ENCODE peak calls at places on chromosomes 2 and 18, in nine cellular contexts. One of them, this sample, is unnamed.

GRCh38 chr2:16308816-16309215 is 356.8 kb downstream of the CYRIA start:
- DNase-seq in endothelial cell of umbilical vein: no peak
- DNase-seq in A549: no peak
- DNase-seq in suprapubic skin: no peak
- DNase-seq in tibial nerve: no peak
- DNase-seq in esophagus squamous epithelium: no peak
- DNase-seq in GM12892: no peak
- DNase-seq in erythroblast: no peak
- DNase-seq in adrenal gland: no peak
- DNase-seq in this sample: no peak

GRCh38 chr2:393711-394696 is 106.1 kb upstream of the ALKAL2 start:
- DNase-seq in GM12892: no peak
- DNase-seq in adrenal gland: no peak
- DNase-seq in erythroblast: no peak
- DNase-seq in A549: peak
- DNase-seq in suprapubic skin: no peak
- DNase-seq in tibial nerve: no peak
- DNase-seq in esophagus squamous epithelium: no peak
- DNase-seq in endothelial cell of umbilical vein: no peak
- DNase-seq in this sample: peak

GRCh38 chr2:121473502-121473901 is 57.2 kb upstream of the RNU4ATAC start:
- DNase-seq in A549: no peak
- DNase-seq in GM12892: no peak
- DNase-seq in endothelial cell of umbilical vein: no peak
- DNase-seq in tibial nerve: no peak
- DNase-seq in suprapubic skin: no peak
- DNase-seq in erythroblast: no peak
- DNase-seq in adrenal gland: no peak
- DNase-seq in esophagus squamous epithelium: no peak
- DNase-seq in this sample: no peak

GRCh38 chr2:182240862-182241371 is 185.9 kb downstream of the PDE1A start:
- DNase-seq in adrenal gland: peak
- DNase-seq in esophagus squamous epithelium: no peak
- DNase-seq in tibial nerve: no peak
- DNase-seq in endothelial cell of umbilical vein: peak
- DNase-seq in suprapubic skin: no peak
- DNase-seq in A549: peak
- DNase-seq in GM12892: peak
- DNase-seq in erythroblast: peak
- DNase-seq in this sample: no peak

GRCh38 chr2:101627284-101628049 is 70.0 kb upstream of the MAP4K4 start:
- DNase-seq in erythroblast: no peak
- DNase-seq in tibial nerve: no peak
- DNase-seq in A549: no peak
- DNase-seq in GM12892: no peak
- DNase-seq in suprapubic skin: no peak
- DNase-seq in endothelial cell of umbilical vein: no peak
- DNase-seq in esophagus squamous epithelium: no peak
- DNase-seq in adrenal gland: no peak
- DNase-seq in this sample: no peak

GRCh38 chr18:42339324-42339723 is 384.3 kb downstream of the PIK3C3 start:
- DNase-seq in endothelial cell of umbilical vein: no peak
- DNase-seq in tibial nerve: no peak
- DNase-seq in GM12892: no peak
- DNase-seq in erythroblast: no peak
- DNase-seq in adrenal gland: no peak
- DNase-seq in suprapubic skin: no peak
- DNase-seq in esophagus squamous epithelium: no peak
- DNase-seq in A549: no peak
- DNase-seq in this sample: no peak

GRCh38 chr2:691825-692224 is 14.6 kb upstream of the TMEM18 start:
- DNase-seq in esophagus squamous epithelium: no peak
- DNase-seq in A549: no peak
- DNase-seq in suprapubic skin: no peak
- DNase-seq in tibial nerve: no peak
- DNase-seq in adrenal gland: no peak
- DNase-seq in endothelial cell of umbilical vein: no peak
- DNase-seq in erythroblast: no peak
- DNase-seq in GM12892: no peak
- DNase-seq in this sample: no peak

GRCh38 chr18:61998957-61999356 is 106.2 kb upstream of the RNF152 start:
- DNase-seq in adrenal gland: no peak
- DNase-seq in suprapubic skin: no peak
- DNase-seq in endothelial cell of umbilical vein: peak
- DNase-seq in GM12892: no peak
- DNase-seq in tibial nerve: no peak
- DNase-seq in A549: no peak
- DNase-seq in erythroblast: no peak
- DNase-seq in esophagus squamous epithelium: no peak
- DNase-seq in this sample: peak

GRCh38 chr18:457533-457932 is 43.0 kb downstream of the COLEC12 start:
- DNase-seq in adrenal gland: no peak
- DNase-seq in suprapubic skin: no peak
- DNase-seq in esophagus squamous epithelium: no peak
- DNase-seq in A549: no peak
- DNase-seq in GM12892: no peak
- DNase-seq in tibial nerve: no peak
- DNase-seq in endothelial cell of umbilical vein: peak
- DNase-seq in erythroblast: no peak
- DNase-seq in this sample: no peak

GRCh38 chr2:101082993-101083392 is 68.2 kb downstream of the TBC1D8 start:
- DNase-seq in A549: no peak
- DNase-seq in erythroblast: no peak
- DNase-seq in tibial nerve: no peak
- DNase-seq in GM12892: no peak
- DNase-seq in suprapubic skin: no peak
- DNase-seq in adrenal gland: no peak
- DNase-seq in endothelial cell of umbilical vein: no peak
- DNase-seq in esophagus squamous epithelium: no peak
- DNase-seq in this sample: no peak

GRCh38 chr2:67846341-67847070 is 216.3 kb downstream of the C1D start:
- DNase-seq in GM12892: peak
- DNase-seq in erythroblast: peak
- DNase-seq in esophagus squamous epithelium: no peak
- DNase-seq in adrenal gland: peak
- DNase-seq in suprapubic skin: peak
- DNase-seq in endothelial cell of umbilical vein: peak
- DNase-seq in A549: peak
- DNase-seq in tibial nerve: peak
- DNase-seq in this sample: peak

GRCh38 chr2:112055833-112056625 is 960 bp downstream of the TMEM87B start:
- DNase-seq in adrenal gland: peak
- DNase-seq in esophagus squamous epithelium: no peak
- DNase-seq in erythroblast: peak
- DNase-seq in tibial nerve: no peak
- DNase-seq in endothelial cell of umbilical vein: peak
- DNase-seq in suprapubic skin: peak
- DNase-seq in GM12892: no peak
- DNase-seq in A549: peak
- DNase-seq in this sample: peak

GRCh38 chr2:161136696-161137324 is 23.4 kb upstream of the TANK start:
- DNase-seq in adrenal gland: no peak
- DNase-seq in suprapubic skin: no peak
- DNase-seq in A549: peak
- DNase-seq in tibial nerve: no peak
- DNase-seq in endothelial cell of umbilical vein: peak
- DNase-seq in esophagus squamous epithelium: no peak
- DNase-seq in GM12892: no peak
- DNase-seq in erythroblast: peak
- DNase-seq in this sample: no peak

GRCh38 chr2:226339616-226340015 is 460.0 kb downstream of the IRS1 start:
- DNase-seq in adrenal gland: no peak
- DNase-seq in erythroblast: no peak
- DNase-seq in endothelial cell of umbilical vein: no peak
- DNase-seq in GM12892: no peak
- DNase-seq in esophagus squamous epithelium: no peak
- DNase-seq in A549: no peak
- DNase-seq in suprapubic skin: no peak
- DNase-seq in tibial nerve: no peak
- DNase-seq in this sample: no peak

GRCh38 chr2:121400206-121400605 is 115.2 kb upstream of the TFCP2L1 start:
- DNase-seq in erythroblast: no peak
- DNase-seq in suprapubic skin: no peak
- DNase-seq in esophagus squamous epithelium: no peak
- DNase-seq in adrenal gland: no peak
- DNase-seq in tibial nerve: no peak
- DNase-seq in A549: no peak
- DNase-seq in endothelial cell of umbilical vein: no peak
- DNase-seq in GM12892: no peak
- DNase-seq in this sample: no peak

GRCh38 chr18:77234504-77235365 is 14.9 kb upstream of the GALR1 start:
- DNase-seq in endothelial cell of umbilical vein: no peak
- DNase-seq in suprapubic skin: no peak
- DNase-seq in GM12892: no peak
- DNase-seq in tibial nerve: no peak
- DNase-seq in esophagus squamous epithelium: no peak
- DNase-seq in erythroblast: no peak
- DNase-seq in A549: no peak
- DNase-seq in adrenal gland: no peak
- DNase-seq in this sample: no peak

GRCh38 chr2:20986540-20986939 is 57.3 kb downstream of the APOB start:
- DNase-seq in A549: no peak
- DNase-seq in suprapubic skin: no peak
- DNase-seq in adrenal gland: peak
- DNase-seq in endothelial cell of umbilical vein: no peak
- DNase-seq in esophagus squamous epithelium: no peak
- DNase-seq in erythroblast: no peak
- DNase-seq in tibial nerve: no peak
- DNase-seq in GM12892: no peak
- DNase-seq in this sample: no peak

GRCh38 chr18:59966913-59967312 is 67.1 kb downstream of the PMAIP1 start:
- DNase-seq in tibial nerve: no peak
- DNase-seq in adrenal gland: no peak
- DNase-seq in A549: no peak
- DNase-seq in endothelial cell of umbilical vein: no peak
- DNase-seq in erythroblast: no peak
- DNase-seq in GM12892: no peak
- DNase-seq in suprapubic skin: no peak
- DNase-seq in esophagus squamous epithelium: no peak
- DNase-seq in this sample: no peak

GRCh38 chr18:59963229-59963628 is 63.4 kb downstream of the PMAIP1 start:
- DNase-seq in esophagus squamous epithelium: no peak
- DNase-seq in endothelial cell of umbilical vein: no peak
- DNase-seq in GM12892: no peak
- DNase-seq in A549: no peak
- DNase-seq in adrenal gland: no peak
- DNase-seq in tibial nerve: no peak
- DNase-seq in erythroblast: no peak
- DNase-seq in suprapubic skin: no peak
- DNase-seq in this sample: no peak

GRCh38 chr18:59968583-59968982 is 68.8 kb downstream of the PMAIP1 start:
- DNase-seq in esophagus squamous epithelium: no peak
- DNase-seq in A549: no peak
- DNase-seq in endothelial cell of umbilical vein: no peak
- DNase-seq in suprapubic skin: no peak
- DNase-seq in adrenal gland: no peak
- DNase-seq in GM12892: no peak
- DNase-seq in erythroblast: no peak
- DNase-seq in tibial nerve: no peak
- DNase-seq in this sample: no peak

GRCh38 chr18:59971871-59972270 is 72.1 kb downstream of the PMAIP1 start:
- DNase-seq in erythroblast: no peak
- DNase-seq in A549: no peak
- DNase-seq in GM12892: no peak
- DNase-seq in suprapubic skin: no peak
- DNase-seq in adrenal gland: no peak
- DNase-seq in esophagus squamous epithelium: no peak
- DNase-seq in endothelial cell of umbilical vein: no peak
- DNase-seq in tibial nerve: no peak
- DNase-seq in this sample: no peak

DNA sequence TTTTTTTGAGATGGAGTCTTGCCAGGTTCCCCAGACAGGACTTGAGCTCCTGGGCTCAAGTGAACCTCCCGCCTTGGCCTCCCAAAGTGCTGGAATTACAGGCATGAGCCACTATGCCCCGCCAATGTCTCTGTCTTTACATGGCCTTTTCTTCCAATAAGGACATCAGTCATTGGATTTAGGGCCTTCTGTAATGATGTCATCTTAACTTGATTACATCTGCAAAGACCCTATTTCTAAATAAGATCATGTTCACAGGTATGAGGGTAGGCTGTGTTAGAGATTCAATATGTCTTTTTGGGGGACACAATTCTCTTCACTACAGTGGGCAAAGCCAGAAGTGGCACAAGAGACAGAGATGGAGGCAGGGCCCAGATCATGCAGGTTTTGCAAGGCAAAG is 68.1 kb downstream of the PMAIP1 start:
- DNase-seq in erythroblast: no peak
- DNase-seq in GM12892: no peak
- DNase-seq in esophagus squamous epithelium: no peak
- DNase-seq in suprapubic skin: no peak
- DNase-seq in adrenal gland: no peak
- DNase-seq in A549: no peak
- DNase-seq in tibial nerve: no peak
- DNase-seq in endothelial cell of umbilical vein: no peak
- DNase-seq in this sample: no peak
- TF ChIP-seq POLR2A in erythroblast: no peak
- TF ChIP-seq POLR2A in GM12892: no peak
- TF ChIP-seq POLR2A in esophagus squamous epithelium: no peak
- TF ChIP-seq POLR2A in suprapubic skin: no peak
- TF ChIP-seq POLR2A in adrenal gland: no peak
- TF ChIP-seq POLR2A in A549: no peak
- TF ChIP-seq POLR2A in tibial nerve: no peak
- TF ChIP-seq POLR2A in endothelial cell of umbilical vein: no peak
- TF ChIP-seq POLR2A in this sample: no peak

GRCh38 chr2:41902892-41903291 is 144.9 kb upstream of the PKDCC start:
- DNase-seq in A549: no peak
- DNase-seq in tibial nerve: no peak
- DNase-seq in suprapubic skin: no peak
- DNase-seq in erythroblast: no peak
- DNase-seq in GM12892: no peak
- DNase-seq in adrenal gland: no peak
- DNase-seq in esophagus squamous epithelium: no peak
- DNase-seq in endothelial cell of umbilical vein: no peak
- DNase-seq in this sample: no peak
- TF ChIP-seq POLR2A in A549: no peak
- TF ChIP-seq POLR2A in tibial nerve: no peak
- TF ChIP-seq POLR2A in suprapubic skin: no peak
- TF ChIP-seq POLR2A in erythroblast: no peak
- TF ChIP-seq POLR2A in GM12892: no peak
- TF ChIP-seq POLR2A in adrenal gland: no peak
- TF ChIP-seq POLR2A in esophagus squamous epithelium: no peak
- TF ChIP-seq POLR2A in endothelial cell of umbilical vein: no peak
- TF ChIP-seq POLR2A in this sample: no peak

GRCh38 chr2:64998658-64999061 is 9.5 kb downstream of the SLC1A4 start:
- DNase-seq in endothelial cell of umbilical vein: peak
- DNase-seq in A549: no peak
- DNase-seq in tibial nerve: no peak
- DNase-seq in GM12892: no peak
- DNase-seq in esophagus squamous epithelium: no peak
- DNase-seq in erythroblast: no peak
- DNase-seq in adrenal gland: peak
- DNase-seq in suprapubic skin: no peak
- DNase-seq in this sample: no peak
- TF ChIP-seq POLR2A in endothelial cell of umbilical vein: no peak
- TF ChIP-seq POLR2A in A549: no peak
- TF ChIP-seq POLR2A in tibial nerve: no peak
- TF ChIP-seq POLR2A in GM12892: no peak
- TF ChIP-seq POLR2A in esophagus squamous epithelium: no peak
- TF ChIP-seq POLR2A in erythroblast: no peak
- TF ChIP-seq POLR2A in adrenal gland: no peak
- TF ChIP-seq POLR2A in suprapubic skin: no peak
- TF ChIP-seq POLR2A in this sample: no peak

GRCh38 chr2:113175101-113175628 is 1.4 kb downstream of the PSD4 start:
- DNase-seq in GM12892: peak
- DNase-seq in endothelial cell of umbilical vein: no peak
- DNase-seq in adrenal gland: no peak
- DNase-seq in erythroblast: peak
- DNase-seq in tibial nerve: no peak
- DNase-seq in esophagus squamous epithelium: peak
- DNase-seq in suprapubic skin: peak
- DNase-seq in A549: no peak
- DNase-seq in this sample: no peak
- TF ChIP-seq POLR2A in GM12892: peak
- TF ChIP-seq POLR2A in endothelial cell of umbilical vein: no peak
- TF ChIP-seq POLR2A in adrenal gland: no peak
- TF ChIP-seq POLR2A in erythroblast: no peak
- TF ChIP-seq POLR2A in tibial nerve: no peak
- TF ChIP-seq POLR2A in esophagus squamous epithelium: no peak
- TF ChIP-seq POLR2A in suprapubic skin: no peak
- TF ChIP-seq POLR2A in A549: no peak
- TF ChIP-seq POLR2A in this sample: no peak

This sample was measured in H54.